ENCODE peak calls at places on chromosomes 13 and 19, in nine cellular contexts. One of them, this sample, is unnamed.

GRCh38 chr19:43560687-43561086 is 14.6 kb downstream of the XRCC1 start:
- DNase-seq in Panc1: no peak
- DNase-seq in esophagus squamous epithelium: no peak
- DNase-seq in cardiac muscle cell: no peak
- DNase-seq in lung: no peak
- DNase-seq in transverse colon: no peak
- DNase-seq in psoas muscle: no peak
- DNase-seq in upper lobe of right lung: no peak
- DNase-seq in HepG2: peak; percentile 19
- DNase-seq in this sample: no peak

GRCh38 chr19:12034196-12034595 is 1.3 kb downstream of the ZNF433 start:
- DNase-seq in HepG2: no peak
- DNase-seq in esophagus squamous epithelium: no peak
- DNase-seq in transverse colon: no peak
- DNase-seq in Panc1: no peak
- DNase-seq in psoas muscle: no peak
- DNase-seq in upper lobe of right lung: no peak
- DNase-seq in cardiac muscle cell: no peak
- DNase-seq in lung: no peak
- DNase-seq in this sample: no peak

GRCh38 chr13:74325106-74325505 is 190.9 kb upstream of the KLF12 start:
- DNase-seq in lung: no peak
- DNase-seq in psoas muscle: no peak
- DNase-seq in HepG2: peak; percentile 53
- DNase-seq in upper lobe of right lung: no peak
- DNase-seq in Panc1: no peak
- DNase-seq in esophagus squamous epithelium: no peak
- DNase-seq in transverse colon: no peak
- DNase-seq in cardiac muscle cell: peak; percentile 88
- DNase-seq in this sample: no peak

GRCh38 chr19:18697680-18698079 is 14.2 kb downstream of the CRTC1 start:
- DNase-seq in Panc1: no peak
- DNase-seq in psoas muscle: no peak
- DNase-seq in transverse colon: peak; percentile 46
- DNase-seq in lung: peak; percentile 81
- DNase-seq in upper lobe of right lung: peak; percentile 85
- DNase-seq in esophagus squamous epithelium: no peak
- DNase-seq in cardiac muscle cell: no peak
- DNase-seq in HepG2: no peak
- DNase-seq in this sample: no peak

GRCh38 chr19:12800344-12800732 is 1.3 kb downstream of the PRDX2 start:
- DNase-seq in Panc1: no peak
- DNase-seq in cardiac muscle cell: no peak
- DNase-seq in transverse colon: no peak
- DNase-seq in psoas muscle: no peak
- DNase-seq in esophagus squamous epithelium: no peak
- DNase-seq in upper lobe of right lung: no peak
- DNase-seq in lung: no peak
- DNase-seq in HepG2: no peak
- DNase-seq in this sample: no peak

GRCh38 chr19:34180709-34181108 is 8.4 kb downstream of the LSM14A start:
- DNase-seq in Panc1: no peak
- DNase-seq in esophagus squamous epithelium: no peak
- DNase-seq in HepG2: no peak
- DNase-seq in lung: no peak
- DNase-seq in upper lobe of right lung: no peak
- DNase-seq in psoas muscle: no peak
- DNase-seq in cardiac muscle cell: no peak
- DNase-seq in transverse colon: no peak
- DNase-seq in this sample: no peak

GRCh38 chr13:92802776-92803175 is 423.8 kb upstream of the GPC6 start:
- DNase-seq in lung: no peak
- DNase-seq in HepG2: no peak
- DNase-seq in upper lobe of right lung: no peak
- DNase-seq in transverse colon: no peak
- DNase-seq in esophagus squamous epithelium: no peak
- DNase-seq in psoas muscle: no peak
- DNase-seq in Panc1: no peak
- DNase-seq in cardiac muscle cell: no peak
- DNase-seq in this sample: no peak

GRCh38 chr13:65260938-65261880 is 1968.9 kb downstream of the PCDH9 start:
- DNase-seq in HepG2: no peak
- DNase-seq in esophagus squamous epithelium: no peak
- DNase-seq in lung: no peak
- DNase-seq in Panc1: no peak
- DNase-seq in transverse colon: no peak
- DNase-seq in psoas muscle: no peak
- DNase-seq in cardiac muscle cell: peak; percentile 12
- DNase-seq in upper lobe of right lung: no peak
- DNase-seq in this sample: no peak

GRCh38 chr13:46129955-46130354 is 25.1 kb upstream of the CPB2 start:
- DNase-seq in esophagus squamous epithelium: no peak
- DNase-seq in transverse colon: no peak
- DNase-seq in cardiac muscle cell: no peak
- DNase-seq in upper lobe of right lung: no peak
- DNase-seq in Panc1: no peak
- DNase-seq in HepG2: no peak
- DNase-seq in psoas muscle: no peak
- DNase-seq in lung: no peak
- DNase-seq in this sample: no peak

GRCh38 chr13:35690546-35690945 is 214.1 kb upstream of the MAB21L1 start:
- DNase-seq in psoas muscle: no peak
- DNase-seq in Panc1: no peak
- DNase-seq in lung: no peak
- DNase-seq in esophagus squamous epithelium: no peak
- DNase-seq in upper lobe of right lung: no peak
- DNase-seq in cardiac muscle cell: peak; percentile 44
- DNase-seq in HepG2: no peak
- DNase-seq in transverse colon: no peak
- DNase-seq in this sample: peak; percentile 6

GRCh38 chr13:32537580-32538233 is 888 bp downstream of the N4BP2L2 start:
- DNase-seq in upper lobe of right lung: peak; percentile 78
- DNase-seq in psoas muscle: peak; percentile 39
- DNase-seq in HepG2: no peak
- DNase-seq in Panc1: no peak
- DNase-seq in cardiac muscle cell: no peak
- DNase-seq in esophagus squamous epithelium: no peak
- DNase-seq in transverse colon: peak; percentile 38
- DNase-seq in lung: no peak
- DNase-seq in this sample: no peak

GRCh38 chr13:113991191-113991669 is 17.4 kb upstream of the C13orf46 start:
- DNase-seq in Panc1: no peak
- DNase-seq in HepG2: no peak
- DNase-seq in cardiac muscle cell: no peak
- DNase-seq in lung: no peak
- DNase-seq in esophagus squamous epithelium: no peak
- DNase-seq in psoas muscle: peak; percentile 8
- DNase-seq in upper lobe of right lung: peak; percentile 26
- DNase-seq in transverse colon: no peak
- DNase-seq in this sample: no peak

GRCh38 chr13:113814435-113814821 is 49.4 kb downstream of the GAS6 start:
- DNase-seq in cardiac muscle cell: peak; percentile 73
- DNase-seq in esophagus squamous epithelium: no peak
- DNase-seq in psoas muscle: no peak
- DNase-seq in upper lobe of right lung: peak; percentile 79
- DNase-seq in HepG2: no peak
- DNase-seq in transverse colon: no peak
- DNase-seq in Panc1: no peak
- DNase-seq in lung: no peak
- DNase-seq in this sample: no peak

GRCh38 chr13:50798923-50799322 is 44.6 kb downstream of the DLEU7 start:
- DNase-seq in psoas muscle: no peak
- DNase-seq in esophagus squamous epithelium: no peak
- DNase-seq in HepG2: no peak
- DNase-seq in Panc1: no peak
- DNase-seq in lung: no peak
- DNase-seq in cardiac muscle cell: peak; percentile 32
- DNase-seq in transverse colon: no peak
- DNase-seq in upper lobe of right lung: no peak
- DNase-seq in this sample: no peak

GRCh38 chr19:51571599-51571998 is 516 bp downstream of the ZNF175 start:
- DNase-seq in psoas muscle: no peak
- DNase-seq in Panc1: no peak
- DNase-seq in cardiac muscle cell: no peak
- DNase-seq in lung: no peak
- DNase-seq in upper lobe of right lung: no peak
- DNase-seq in transverse colon: no peak
- DNase-seq in esophagus squamous epithelium: no peak
- DNase-seq in HepG2: no peak
- DNase-seq in this sample: no peak

GRCh38 chr19:49643466-49643865 is 1.5 kb downstream of the SCAF1 start:
- DNase-seq in Panc1: no peak
- DNase-seq in transverse colon: no peak
- DNase-seq in lung: no peak
- DNase-seq in cardiac muscle cell: no peak
- DNase-seq in esophagus squamous epithelium: no peak
- DNase-seq in psoas muscle: no peak
- DNase-seq in upper lobe of right lung: no peak
- DNase-seq in HepG2: no peak
- DNase-seq in this sample: no peak
- H3K4me1 ChIP-seq in Panc1: peaks cover 15% of the 10 kb centered on the region
- H3K4me1 ChIP-seq in transverse colon: peaks cover 45% of the 10 kb centered on the region
- H3K4me1 ChIP-seq in lung: peaks cover 7% of the 10 kb centered on the region
- H3K4me1 ChIP-seq in cardiac muscle cell: peaks cover 21% of the 10 kb centered on the region
- H3K4me1 ChIP-seq in esophagus squamous epithelium: peaks cover 62% of the 10 kb centered on the region
- H3K4me1 ChIP-seq in psoas muscle: peaks cover 28% of the 10 kb centered on the region
- H3K4me1 ChIP-seq in upper lobe of right lung: peaks cover 23% of the 10 kb centered on the region
- H3K4me1 ChIP-seq in HepG2: peaks cover 52% of the 10 kb centered on the region
- H3K4me1 ChIP-seq in this sample: peaks cover 54% of the 10 kb centered on the region

GRCh38 chr19:40322951-40323615 is 25.1 kb downstream of the C19orf47 start:
- DNase-seq in esophagus squamous epithelium: no peak
- DNase-seq in psoas muscle: no peak
- DNase-seq in transverse colon: no peak
- DNase-seq in lung: no peak
- DNase-seq in HepG2: no peak
- DNase-seq in upper lobe of right lung: peak; percentile 40
- DNase-seq in Panc1: no peak
- DNase-seq in cardiac muscle cell: no peak
- DNase-seq in this sample: no peak
- H3K27ac ChIP-seq in esophagus squamous epithelium: no peak overlapping the region
- H3K27ac ChIP-seq in psoas muscle: no peak overlapping the region
- H3K27ac ChIP-seq in transverse colon: no peak overlapping the region
- H3K27ac ChIP-seq in lung: no peak overlapping the region
- H3K27ac ChIP-seq in HepG2: no peak overlapping the region
- H3K27ac ChIP-seq in upper lobe of right lung: no peak overlapping the region
- H3K27ac ChIP-seq in Panc1: no peak overlapping the region
- H3K27ac ChIP-seq in cardiac muscle cell: no peak overlapping the region
- H3K27ac ChIP-seq in this sample: no peak overlapping the region

GRCh38 chr19:3194063-3194702 is 8.5 kb downstream of the NCLN start:
- DNase-seq in transverse colon: no peak
- DNase-seq in HepG2: no peak
- DNase-seq in upper lobe of right lung: no peak
- DNase-seq in lung: no peak
- DNase-seq in cardiac muscle cell: no peak
- DNase-seq in esophagus squamous epithelium: no peak
- DNase-seq in Panc1: no peak
- DNase-seq in psoas muscle: no peak
- DNase-seq in this sample: no peak

GRCh38 chr19:3192684-3193083 is 7.0 kb downstream of the NCLN start:
- DNase-seq in upper lobe of right lung: no peak
- DNase-seq in Panc1: no peak
- DNase-seq in transverse colon: no peak
- DNase-seq in cardiac muscle cell: no peak
- DNase-seq in esophagus squamous epithelium: no peak
- DNase-seq in psoas muscle: no peak
- DNase-seq in lung: no peak
- DNase-seq in HepG2: no peak
- DNase-seq in this sample: no peak

GRCh38 chr19:3192228-3192635 is 6.5 kb downstream of the NCLN start:
- DNase-seq in cardiac muscle cell: no peak
- DNase-seq in transverse colon: no peak
- DNase-seq in upper lobe of right lung: no peak
- DNase-seq in lung: no peak
- DNase-seq in psoas muscle: no peak
- DNase-seq in Panc1: no peak
- DNase-seq in HepG2: no peak
- DNase-seq in esophagus squamous epithelium: no peak
- DNase-seq in this sample: no peak

GRCh38 chr19:3194703-3195087 is 9.0 kb downstream of the NCLN start:
- DNase-seq in HepG2: no peak
- DNase-seq in esophagus squamous epithelium: no peak
- DNase-seq in psoas muscle: no peak
- DNase-seq in Panc1: no peak
- DNase-seq in lung: no peak
- DNase-seq in transverse colon: no peak
- DNase-seq in cardiac muscle cell: no peak
- DNase-seq in upper lobe of right lung: no peak
- DNase-seq in this sample: no peak

GRCh38 chr19:3193256-3194062 is 7.7 kb downstream of the NCLN start:
- DNase-seq in psoas muscle: no peak
- DNase-seq in HepG2: no peak
- DNase-seq in Panc1: no peak
- DNase-seq in upper lobe of right lung: no peak
- DNase-seq in lung: no peak
- DNase-seq in esophagus squamous epithelium: no peak
- DNase-seq in cardiac muscle cell: no peak
- DNase-seq in transverse colon: no peak
- DNase-seq in this sample: no peak
- H3K4me1 ChIP-seq in psoas muscle: no peaks in the 10 kb centered on the region
- H3K4me1 ChIP-seq in HepG2: peaks cover 5% of the 10 kb centered on the region
- H3K4me1 ChIP-seq in Panc1: no peaks in the 10 kb centered on the region
- H3K4me1 ChIP-seq in upper lobe of right lung: peaks cover under 1% of the 10 kb centered on the region
- H3K4me1 ChIP-seq in lung: peaks cover 2% of the 10 kb centered on the region
- H3K4me1 ChIP-seq in esophagus squamous epithelium: peaks cover 17% of the 10 kb centered on the region
- H3K4me1 ChIP-seq in cardiac muscle cell: no peaks in the 10 kb centered on the region
- H3K4me1 ChIP-seq in transverse colon: peaks cover 17% of the 10 kb centered on the region
- H3K4me1 ChIP-seq in this sample: peaks cover 6% of the 10 kb centered on the region

GRCh38 chr19:17264641-17264979 is at the start of gene USHBP1:
- DNase-seq in psoas muscle: peak; percentile 30
- DNase-seq in esophagus squamous epithelium: no peak
- DNase-seq in Panc1: no peak
- DNase-seq in transverse colon: no peak
- DNase-seq in upper lobe of right lung: no peak
- DNase-seq in HepG2: peak; percentile 30
- DNase-seq in cardiac muscle cell: no peak
- DNase-seq in lung: no peak
- DNase-seq in this sample: no peak

GRCh38 chr19:17266026-17266425 is 1.2 kb upstream of the BABAM1 start:
- DNase-seq in cardiac muscle cell: no peak
- DNase-seq in HepG2: no peak
- DNase-seq in esophagus squamous epithelium: no peak
- DNase-seq in psoas muscle: no peak
- DNase-seq in Panc1: no peak
- DNase-seq in lung: no peak
- DNase-seq in upper lobe of right lung: no peak
- DNase-seq in transverse colon: no peak
- DNase-seq in this sample: no peak

GRCh38 chr19:17268754-17269153 is 1.5 kb downstream of the BABAM1 start:
- DNase-seq in transverse colon: no peak
- DNase-seq in psoas muscle: no peak
- DNase-seq in lung: no peak
- DNase-seq in cardiac muscle cell: no peak
- DNase-seq in upper lobe of right lung: no peak
- DNase-seq in HepG2: no peak
- DNase-seq in Panc1: no peak
- DNase-seq in esophagus squamous epithelium: no peak
- DNase-seq in this sample: no peak

GRCh38 chr19:17266589-17266974 is 661 bp upstream of the BABAM1 start:
- DNase-seq in Panc1: no peak
- DNase-seq in HepG2: no peak
- DNase-seq in esophagus squamous epithelium: no peak
- DNase-seq in upper lobe of right lung: no peak
- DNase-seq in cardiac muscle cell: no peak
- DNase-seq in psoas muscle: no peak
- DNase-seq in transverse colon: no peak
- DNase-seq in lung: no peak
- DNase-seq in this sample: no peak

GRCh38 chr19:17266975-17267788 is at the start of gene BABAM1:
- DNase-seq in transverse colon: peak; percentile 97
- DNase-seq in HepG2: peak; percentile 99
- DNase-seq in Panc1: peak; percentile 94
- DNase-seq in psoas muscle: peak; percentile 93
- DNase-seq in lung: peak; percentile 98
- DNase-seq in cardiac muscle cell: peak; percentile 99
- DNase-seq in upper lobe of right lung: peak; percentile 94
- DNase-seq in esophagus squamous epithelium: peak; percentile 94
- DNase-seq in this sample: peak; percentile 98
- H3K27ac ChIP-seq in transverse colon: peak within 1 kb of the TSS; percentile 82
- H3K27ac ChIP-seq in HepG2: peak within 1 kb of the TSS; percentile 75
- H3K27ac ChIP-seq in Panc1: peak within 1 kb of the TSS; percentile 95
- H3K27ac ChIP-seq in psoas muscle: peak within 1 kb of the TSS; percentile 79
- H3K27ac ChIP-seq in lung: peak within 1 kb of the TSS; percentile 81
- H3K27ac ChIP-seq in cardiac muscle cell: peak within 1 kb of the TSS; percentile 74
- H3K27ac ChIP-seq in upper lobe of right lung: peak within 1 kb of the TSS; percentile 78
- H3K27ac ChIP-seq in esophagus squamous epithelium: peak within 1 kb of the TSS; percentile 78
- H3K27ac ChIP-seq in this sample: peak within 1 kb of the TSS; percentile 69

This sample was measured in vagina.